ENCODE peak calls at places on chromosomes 7 and 10, in eight cellular contexts. One of them, this sample, is unnamed.

GRCh38 chr10:114822771-114823463 is 1.3 kb downstream of the FHIP2A start:
- DNase-seq in body of pancreas: no peak
- DNase-seq in colonic mucosa: no peak
- DNase-seq in fibroblast of lung: peak; percentile 55
- DNase-seq in sigmoid colon: no peak
- DNase-seq in A549: no peak
- DNase-seq in WERI-Rb-1: no peak
- DNase-seq in IMR-90: peak; percentile 74
- DNase-seq in this sample: no peak

GRCh38 chr10:56028299-56029132 is 332.5 kb downstream of the ZWINT start:
- DNase-seq in WERI-Rb-1: no peak
- DNase-seq in colonic mucosa: no peak
- DNase-seq in sigmoid colon: no peak
- DNase-seq in A549: no peak
- DNase-seq in fibroblast of lung: no peak
- DNase-seq in body of pancreas: no peak
- DNase-seq in IMR-90: no peak
- DNase-seq in this sample: no peak

GRCh38 chr10:86888585-86889381 is 68.6 kb downstream of the MMRN2 start:
- DNase-seq in fibroblast of lung: peak; percentile 68
- DNase-seq in WERI-Rb-1: no peak
- DNase-seq in colonic mucosa: no peak
- DNase-seq in IMR-90: peak; percentile 71
- DNase-seq in body of pancreas: no peak
- DNase-seq in A549: no peak
- DNase-seq in sigmoid colon: no peak
- DNase-seq in this sample: no peak

GRCh38 chr10:7424315-7424714 is 13.5 kb upstream of the SFMBT2 start:
- DNase-seq in sigmoid colon: no peak
- DNase-seq in IMR-90: no peak
- DNase-seq in A549: no peak
- DNase-seq in body of pancreas: no peak
- DNase-seq in colonic mucosa: no peak
- DNase-seq in fibroblast of lung: no peak
- DNase-seq in WERI-Rb-1: no peak
- DNase-seq in this sample: no peak

GRCh38 chr10:132877473-132877872 is 64.9 kb downstream of the CFAP46 start:
- DNase-seq in IMR-90: no peak
- DNase-seq in fibroblast of lung: no peak
- DNase-seq in A549: no peak
- DNase-seq in WERI-Rb-1: no peak
- DNase-seq in colonic mucosa: no peak
- DNase-seq in sigmoid colon: peak; percentile 8
- DNase-seq in body of pancreas: no peak
- DNase-seq in this sample: no peak

GRCh38 chr7:111232249-111233084 is 141.5 kb downstream of the LRRN3 start:
- DNase-seq in A549: no peak
- DNase-seq in colonic mucosa: no peak
- DNase-seq in sigmoid colon: no peak
- DNase-seq in WERI-Rb-1: no peak
- DNase-seq in body of pancreas: no peak
- DNase-seq in IMR-90: peak; percentile 75
- DNase-seq in fibroblast of lung: peak; percentile 76
- DNase-seq in this sample: no peak

GRCh38 chr7:116353614-116354013 is 143.3 kb downstream of the TES start:
- DNase-seq in fibroblast of lung: peak; percentile 33
- DNase-seq in IMR-90: no peak
- DNase-seq in A549: no peak
- DNase-seq in colonic mucosa: peak; percentile 27
- DNase-seq in body of pancreas: peak; percentile 70
- DNase-seq in sigmoid colon: peak; percentile 86
- DNase-seq in WERI-Rb-1: no peak
- DNase-seq in this sample: peak; percentile 77

GRCh38 chr7:80450621-80451308 is 61.1 kb downstream of the GNAT3 start:
- DNase-seq in fibroblast of lung: peak; percentile 76
- DNase-seq in IMR-90: peak; percentile 79
- DNase-seq in colonic mucosa: no peak
- DNase-seq in sigmoid colon: no peak
- DNase-seq in body of pancreas: no peak
- DNase-seq in A549: no peak
- DNase-seq in WERI-Rb-1: no peak
- DNase-seq in this sample: no peak

GRCh38 chr7:39536926-39537325 is 29.3 kb upstream of the YAE1 start:
- DNase-seq in A549: no peak
- DNase-seq in WERI-Rb-1: no peak
- DNase-seq in fibroblast of lung: peak; percentile 41
- DNase-seq in IMR-90: no peak
- DNase-seq in colonic mucosa: no peak
- DNase-seq in sigmoid colon: no peak
- DNase-seq in body of pancreas: no peak
- DNase-seq in this sample: no peak

GRCh38 chr10:114821915-114822770 is 563 bp downstream of the FHIP2A start:
- DNase-seq in colonic mucosa: peak; percentile 47
- DNase-seq in IMR-90: peak; percentile 14
- DNase-seq in sigmoid colon: peak; percentile 72
- DNase-seq in fibroblast of lung: peak; percentile 55
- DNase-seq in body of pancreas: peak; percentile 19
- DNase-seq in WERI-Rb-1: peak; percentile 27
- DNase-seq in A549: peak; percentile 26
- DNase-seq in this sample: peak; percentile 76

GRCh38 chr10:47451998-47452494 is 31.9 kb downstream of the ANXA8 start:
- DNase-seq in body of pancreas: no peak
- DNase-seq in WERI-Rb-1: no peak
- DNase-seq in colonic mucosa: no peak
- DNase-seq in IMR-90: no peak
- DNase-seq in sigmoid colon: no peak
- DNase-seq in fibroblast of lung: no peak
- DNase-seq in A549: no peak
- DNase-seq in this sample: peak; percentile 46

GRCh38 chr7:1649751-1650326 is 20.2 kb upstream of the ELFN1 start:
- DNase-seq in fibroblast of lung: no peak
- DNase-seq in WERI-Rb-1: no peak
- DNase-seq in A549: no peak
- DNase-seq in IMR-90: no peak
- DNase-seq in sigmoid colon: no peak
- DNase-seq in colonic mucosa: no peak
- DNase-seq in body of pancreas: no peak
- DNase-seq in this sample: no peak

GRCh38 chr10:67520924-67521520 is 175.0 kb downstream of the CTNNA3 start:
- DNase-seq in WERI-Rb-1: peak; percentile 31
- DNase-seq in fibroblast of lung: peak; percentile 48
- DNase-seq in colonic mucosa: peak; percentile 29
- DNase-seq in body of pancreas: peak; percentile 49
- DNase-seq in sigmoid colon: no peak
- DNase-seq in IMR-90: peak; percentile 72
- DNase-seq in A549: peak; percentile 39
- DNase-seq in this sample: no peak

GRCh38 chr7:158403013-158403821 is 184.4 kb downstream of the PTPRN2 start:
- DNase-seq in A549: no peak
- DNase-seq in colonic mucosa: peak; percentile 45
- DNase-seq in body of pancreas: no peak
- DNase-seq in WERI-Rb-1: no peak
- DNase-seq in fibroblast of lung: no peak
- DNase-seq in sigmoid colon: no peak
- DNase-seq in IMR-90: no peak
- DNase-seq in this sample: no peak

DNA sequence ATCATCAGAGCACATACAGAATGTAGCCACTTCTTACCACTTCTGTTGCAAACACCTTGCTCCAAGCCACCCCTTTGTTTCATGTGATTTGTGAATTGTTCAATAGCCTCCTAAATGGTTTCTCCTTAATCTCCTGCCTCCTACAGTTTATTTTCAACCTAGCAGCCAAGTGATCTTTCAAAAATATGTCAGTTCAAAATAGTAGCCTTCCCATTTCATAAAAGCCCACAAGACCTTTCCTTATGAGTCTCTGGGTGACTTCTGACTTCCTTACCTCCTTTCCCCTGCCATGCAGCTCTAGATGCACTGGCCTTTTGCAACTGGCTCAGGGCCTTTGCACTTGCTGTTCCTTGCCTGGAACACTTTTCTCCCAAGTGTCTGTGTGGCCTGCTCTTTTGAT is 4.8 kb downstream of the MINDY4 start:
- DNase-seq in colonic mucosa: no peak
- DNase-seq in sigmoid colon: no peak
- DNase-seq in IMR-90: no peak
- DNase-seq in body of pancreas: no peak
- DNase-seq in fibroblast of lung: no peak
- DNase-seq in WERI-Rb-1: no peak
- DNase-seq in A549: no peak
- DNase-seq in this sample: no peak
- TF ChIP-seq CTCF in colonic mucosa: no peak
- TF ChIP-seq CTCF in sigmoid colon: no peak
- TF ChIP-seq CTCF in IMR-90: no peak
- TF ChIP-seq CTCF in body of pancreas: no peak
- TF ChIP-seq CTCF in fibroblast of lung: no peak
- TF ChIP-seq CTCF in WERI-Rb-1: no peak
- TF ChIP-seq CTCF in A549: no peak
- TF ChIP-seq CTCF in this sample: no peak

GRCh38 chr10:69980672-69981071 is 72.0 kb upstream of the MACROH2A2 start:
- DNase-seq in sigmoid colon: no peak
- DNase-seq in IMR-90: no peak
- DNase-seq in body of pancreas: no peak
- DNase-seq in WERI-Rb-1: no peak
- DNase-seq in colonic mucosa: no peak
- DNase-seq in fibroblast of lung: no peak
- DNase-seq in A549: no peak
- DNase-seq in this sample: no peak

GRCh38 chr10:69979177-69979576 is 73.5 kb upstream of the MACROH2A2 start:
- DNase-seq in sigmoid colon: no peak
- DNase-seq in fibroblast of lung: no peak
- DNase-seq in WERI-Rb-1: no peak
- DNase-seq in colonic mucosa: no peak
- DNase-seq in A549: no peak
- DNase-seq in body of pancreas: no peak
- DNase-seq in IMR-90: no peak
- DNase-seq in this sample: no peak

GRCh38 chr10:69973678-69974077 is 79.0 kb upstream of the MACROH2A2 start:
- DNase-seq in sigmoid colon: no peak
- DNase-seq in IMR-90: peak; percentile 15
- DNase-seq in colonic mucosa: no peak
- DNase-seq in body of pancreas: no peak
- DNase-seq in A549: no peak
- DNase-seq in fibroblast of lung: no peak
- DNase-seq in WERI-Rb-1: no peak
- DNase-seq in this sample: no peak

GRCh38 chr10:69974551-69975155 is 78.0 kb upstream of the MACROH2A2 start:
- DNase-seq in body of pancreas: no peak
- DNase-seq in A549: no peak
- DNase-seq in WERI-Rb-1: peak; percentile 76
- DNase-seq in sigmoid colon: no peak
- DNase-seq in IMR-90: peak; percentile 91
- DNase-seq in colonic mucosa: no peak
- DNase-seq in fibroblast of lung: peak; percentile 81
- DNase-seq in this sample: no peak

DNA sequence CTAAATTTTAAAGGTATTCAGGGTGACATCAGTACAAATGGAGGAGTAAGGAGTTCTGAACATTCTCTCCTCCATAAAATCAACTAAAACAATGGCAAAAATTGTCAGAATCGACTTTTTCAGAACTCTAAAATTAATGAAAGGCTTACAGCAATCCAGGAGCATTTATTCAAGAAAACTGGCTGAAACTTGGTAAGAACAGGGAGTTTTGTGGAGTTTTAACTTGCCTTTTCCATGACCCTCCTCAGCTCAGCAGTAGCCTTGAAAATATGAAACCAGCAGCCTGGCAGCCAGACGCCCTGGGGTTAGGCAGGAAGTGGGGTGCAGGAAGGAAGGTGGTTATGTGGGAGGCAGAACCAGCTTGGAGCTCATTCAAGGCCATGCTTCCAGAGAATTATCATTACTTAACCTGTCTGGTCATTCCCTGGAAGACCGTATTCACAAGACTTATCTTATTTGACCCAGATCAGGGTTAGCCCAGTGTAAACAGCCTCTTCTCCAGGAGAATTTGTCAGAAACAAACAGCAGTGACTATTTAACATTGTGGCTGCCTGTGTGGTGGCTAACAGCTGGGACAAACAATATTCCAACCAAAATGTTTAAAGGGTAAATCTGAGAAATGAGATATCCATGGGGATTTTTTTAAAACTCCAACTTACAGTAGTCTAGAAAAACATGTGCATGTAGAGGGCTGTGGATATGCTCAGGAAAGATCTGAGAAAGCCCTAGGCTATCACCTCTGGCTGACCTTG is 75.7 kb upstream of the MACROH2A2 start:
- DNase-seq in fibroblast of lung: no peak
- DNase-seq in body of pancreas: no peak
- DNase-seq in sigmoid colon: no peak
- DNase-seq in colonic mucosa: no peak
- DNase-seq in WERI-Rb-1: no peak
- DNase-seq in IMR-90: no peak
- DNase-seq in A549: no peak
- DNase-seq in this sample: no peak
- H3K4me3 ChIP-seq in fibroblast of lung: no peak overlapping the region
- H3K4me3 ChIP-seq in body of pancreas: no peak overlapping the region
- H3K4me3 ChIP-seq in sigmoid colon: no peak overlapping the region
- H3K4me3 ChIP-seq in colonic mucosa: no peak overlapping the region
- H3K4me3 ChIP-seq in WERI-Rb-1: no peak overlapping the region
- H3K4me3 ChIP-seq in IMR-90: no peak overlapping the region
- H3K4me3 ChIP-seq in A549: no peak overlapping the region
- H3K4me3 ChIP-seq in this sample: no peak overlapping the region

DNA sequence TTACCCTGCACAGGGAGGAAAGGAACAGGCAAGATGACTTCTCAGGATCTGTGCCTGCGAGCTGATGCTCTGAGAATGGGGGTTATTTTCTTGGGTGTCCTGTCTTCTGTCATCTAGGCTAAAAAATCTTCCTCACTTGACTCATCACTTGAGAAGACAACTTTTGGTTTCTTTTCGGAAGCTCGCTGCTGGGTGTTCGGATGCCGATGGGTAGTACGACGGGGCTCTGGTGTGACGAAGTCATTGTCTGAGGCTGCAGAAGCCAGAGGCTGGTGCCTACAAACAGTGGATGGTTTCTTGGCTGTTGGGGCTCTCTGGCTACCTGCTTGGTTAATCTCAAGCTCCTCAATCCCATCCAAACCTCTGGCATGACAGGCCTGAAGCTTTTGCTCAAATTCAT is 92.2 kb downstream of the NPSR1 start:
- DNase-seq in A549: no peak
- DNase-seq in sigmoid colon: no peak
- DNase-seq in colonic mucosa: no peak
- DNase-seq in WERI-Rb-1: no peak
- DNase-seq in IMR-90: no peak
- DNase-seq in body of pancreas: no peak
- DNase-seq in fibroblast of lung: no peak
- DNase-seq in this sample: no peak
- H3K27ac ChIP-seq in A549: peak overlapping the region; percentile 82
- H3K27ac ChIP-seq in sigmoid colon: no peak overlapping the region
- H3K27ac ChIP-seq in colonic mucosa: no peak overlapping the region
- H3K27ac ChIP-seq in WERI-Rb-1: no peak overlapping the region
- H3K27ac ChIP-seq in IMR-90: no peak overlapping the region
- H3K27ac ChIP-seq in body of pancreas: no peak overlapping the region
- H3K27ac ChIP-seq in fibroblast of lung: no peak overlapping the region
- H3K27ac ChIP-seq in this sample: no peak overlapping the region

DNA sequence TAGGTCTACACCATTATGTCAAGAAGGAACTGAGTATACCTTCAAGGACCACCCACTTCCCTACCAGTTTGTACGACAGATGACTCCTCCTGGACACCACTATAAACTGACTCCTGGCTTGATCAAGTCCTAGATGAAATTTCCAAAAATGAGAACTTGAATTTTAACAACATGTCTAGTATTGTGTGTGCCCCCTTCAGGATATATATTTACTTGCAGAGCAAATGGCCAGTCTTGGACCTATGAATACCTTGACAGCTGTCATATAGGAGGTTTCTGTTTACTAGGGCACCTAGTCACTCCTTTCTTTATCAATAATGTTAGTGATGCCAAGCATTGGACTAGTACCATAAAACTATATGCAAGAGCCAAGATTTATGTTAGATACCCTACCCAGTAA is 94.1 kb upstream of the TMEM26 start:
- DNase-seq in IMR-90: no peak
- DNase-seq in WERI-Rb-1: no peak
- DNase-seq in A549: no peak
- DNase-seq in colonic mucosa: no peak
- DNase-seq in body of pancreas: no peak
- DNase-seq in fibroblast of lung: no peak
- DNase-seq in sigmoid colon: no peak
- DNase-seq in this sample: no peak
- TF ChIP-seq CTCF in IMR-90: no peak
- TF ChIP-seq CTCF in WERI-Rb-1: no peak
- TF ChIP-seq CTCF in A549: no peak
- TF ChIP-seq CTCF in colonic mucosa: no peak
- TF ChIP-seq CTCF in body of pancreas: no peak
- TF ChIP-seq CTCF in fibroblast of lung: no peak
- TF ChIP-seq CTCF in sigmoid colon: no peak
- TF ChIP-seq CTCF in this sample: no peak